ENCODE peak calls at places on chromosomes 1 and 21, in seven cellular contexts. F is osteoblast, G is A549, M is tibial nerve, L is thyroid gland, N is Peyer's patch, T is kidney. S is an unnamed sample.
A peak's percentile ranks its signal among the peaks of the same experiment; 100 is the strongest.

GRCh38 chr1:67465371-67465770 is 35.2 kb upstream of the SERBP1 start:
- DNase-seq in L (no peak), M (no peak), N (no peak), T (no peak), F (no peak), G (no peak), S (no peak)

GRCh38 chr1:64263335-64263734 is 59.9 kb downstream of the UBE2U start:
- DNase-seq in M (no peak), F (no peak), L (no peak), T (no peak), N (no peak), G (no peak), S (no peak)

GRCh38 chr1:232594018-232594502 is 35.9 kb downstream of the SIPA1L2 start:
- DNase-seq in G (no peak), L (no peak), N (no peak), M (no peak), T (no peak), F (no peak), S (no peak)

GRCh38 chr1:67840449-67840848 is 7.2 kb upstream of the GNG12 start:
- DNase-seq in L (no peak), T (no peak), G (peak; percentile 42), F (peak; percentile 81), M (no peak), N (no peak), S (no peak)

GRCh38 chr21:45236481-45236880 is 51.2 kb downstream of the POFUT2 start:
- DNase-seq in T (no peak), L (no peak), N (no peak), G (no peak), M (no peak), F (peak; percentile 5), S (no peak)

GRCh38 chr21:33110340-33110715 is 40.4 kb downstream of the OLIG1 start:
- DNase-seq in T (no peak), F (no peak), L (no peak), N (no peak), M (no peak), G (no peak), S (no peak)

GRCh38 chr1:192601145-192602048 is 25.8 kb downstream of the RGS1 start:
- DNase-seq in M (no peak), T (no peak), L (no peak), G (no peak), F (no peak), N (no peak), S (no peak)

GRCh38 chr1:62784509-62785365 is 805 bp downstream of the ATG4C start:
- DNase-seq in G (peak; percentile 10), F (peak; percentile 80), T (no peak), L (no peak), M (no peak), N (no peak), S (no peak)

GRCh38 chr1:8122160-8122476 is 96.0 kb upstream of the ERRFI1 start:
- DNase-seq in F (peak; percentile 75), G (no peak), N (no peak), M (no peak), T (no peak), L (no peak), S (no peak)

GRCh38 chr21:43012596-43012995 is 38.2 kb downstream of the PKNOX1 start:
- DNase-seq in F (no peak), T (no peak), L (no peak), N (no peak), G (no peak), M (no peak), S (no peak)

GRCh38 chr1:89998306-89998705 is 3.4 kb downstream of the ZNF326 start:
- DNase-seq in M (no peak), G (no peak), N (no peak), L (no peak), F (peak; percentile 82), T (no peak), S (no peak)

GRCh38 chr21:26115346-26115745 is 55.2 kb downstream of the APP start:
- DNase-seq in T (no peak), N (no peak), L (no peak), G (peak; percentile 22), M (no peak), F (no peak), S (no peak)

GRCh38 chr1:5992814-5993552 is 758 bp upstream of the NPHP4 start:
- DNase-seq in F (peak; percentile 92), T (peak; percentile 69), G (no peak), L (no peak), N (peak; percentile 30), M (no peak), S (no peak)

GRCh38 chr1:9438431-9439073 is 100.7 kb upstream of the SLC25A33 start:
- DNase-seq in L (peak; percentile 30), G (peak; percentile 83), T (peak; percentile 87), N (no peak), F (peak; percentile 91), M (peak; percentile 78), S (no peak)

GRCh38 chr1:245465666-245466065 is 310.9 kb downstream of the KIF26B start:
- DNase-seq in M (no peak), F (no peak), N (no peak), T (no peak), G (no peak), L (no peak), S (no peak)

GRCh38 chr1:225813250-225813964 is 3.5 kb downstream of the EPHX1 start:
- DNase-seq in L (peak; percentile 44), G (peak; percentile 96), T (peak; percentile 83), F (peak; percentile 92), N (peak; percentile 22), M (peak; percentile 73), S (no peak)

GRCh38 chr1:81387446-81387845 is 413.3 kb upstream of the ADGRL2 start:
- DNase-seq in T (no peak), N (no peak), G (no peak), M (no peak), L (no peak), F (no peak), S (no peak)

DNA sequence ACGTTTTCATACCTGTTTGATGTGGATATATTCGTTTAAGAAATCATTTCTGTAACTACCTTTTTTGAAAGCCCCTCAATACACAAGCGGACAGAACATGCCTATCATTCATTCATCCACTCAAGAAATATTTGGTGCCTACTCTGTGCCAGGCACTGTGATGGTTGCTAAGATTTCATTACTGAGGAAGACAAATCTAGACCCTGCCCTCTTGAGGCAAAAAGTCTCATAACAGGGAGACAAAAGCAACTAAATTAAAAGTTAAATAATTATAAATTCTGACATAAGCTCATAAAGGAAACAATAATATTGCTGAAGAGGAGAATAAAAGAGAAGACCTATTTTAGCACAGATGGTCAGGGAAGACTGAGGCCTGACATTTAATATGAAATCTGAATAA is 203.5 kb upstream of the ZNHIT6 start:
- DNase-seq in T (no peak), F (no peak), M (no peak), G (peak; percentile 3), N (no peak), L (no peak), S (no peak)
- TF ChIP-seq CTCF in T (no peak), F (peak; percentile 46), M (no peak), G (peak; percentile 38), N (no peak), L (no peak), S (no peak)

DNA sequence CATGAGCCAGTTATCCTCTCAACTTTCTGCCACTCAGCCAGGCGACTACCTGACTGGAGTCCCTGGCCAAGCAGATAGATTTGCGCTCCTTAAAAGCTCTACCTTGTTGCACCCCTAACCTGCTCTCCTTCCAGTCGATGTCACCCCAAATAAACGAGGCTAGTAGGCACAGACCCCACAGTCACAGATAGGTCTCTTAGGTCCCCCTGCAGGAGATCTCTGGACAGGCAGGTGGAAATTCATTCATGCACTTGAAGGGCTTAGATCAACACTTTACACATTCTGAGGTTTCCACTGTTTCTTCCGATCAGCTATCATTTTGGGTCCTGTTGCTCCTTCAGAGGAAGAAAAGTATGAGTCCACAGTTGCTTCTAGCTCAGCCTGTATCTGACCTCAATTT is 272.6 kb upstream of the FMN2 start:
- DNase-seq in M (no peak), T (no peak), F (no peak), L (no peak), G (no peak), N (no peak), S (no peak)
- TF ChIP-seq CTCF in M (no peak), T (no peak), F (no peak), L (no peak), G (peak; percentile 7), N (no peak), S (no peak)

GRCh38 chr1:11321656-11322491 is 48.9 kb downstream of the UBIAD1 start:
- DNase-seq in T (no peak), L (peak; percentile 70), N (no peak), F (peak; percentile 66), M (no peak), G (no peak), S (no peak)

GRCh38 chr1:11316701-11317100 is 43.7 kb downstream of the UBIAD1 start:
- DNase-seq in N (no peak), M (peak; percentile 6), F (peak; percentile 93), L (no peak), T (no peak), G (no peak), S (no peak)

GRCh38 chr1:11324562-11324961 is 51.6 kb downstream of the UBIAD1 start:
- DNase-seq in N (no peak), L (no peak), T (no peak), F (no peak), M (no peak), G (no peak), S (no peak)

GRCh38 chr1:11318982-11319381 is 46.0 kb downstream of the UBIAD1 start:
- DNase-seq in G (peak; percentile 31), T (no peak), M (no peak), F (peak; percentile 66), L (no peak), N (no peak), S (no peak)

GRCh38 chr1:11320153-11320936 is 47.3 kb downstream of the UBIAD1 start:
- DNase-seq in G (peak; percentile 11), N (peak; percentile 20), M (no peak), L (no peak), F (peak; percentile 78), T (no peak), S (peak; percentile 47)
- TF ChIP-seq CTCF in G (peak; percentile 39), N (peak; percentile 29), M (no peak), L (peak; percentile 22), F (peak; percentile 51), T (no peak), S (peak; percentile 68)

GRCh38 chr1:161073474-161074121 is 3.9 kb upstream of the ARHGAP30 start:
- DNase-seq in T (no peak), L (no peak), N (no peak), M (no peak), G (no peak), F (no peak), S (no peak)
- TF ChIP-seq CTCF in T (no peak), L (no peak), N (no peak), M (no peak), G (no peak), F (no peak), S (no peak)

GRCh38 chr1:105023719-105024118 is 1274.0 kb downstream of the AMY1C start:
- DNase-seq in F (no peak), N (no peak), G (no peak), M (no peak), T (no peak), L (no peak), S (no peak)

GRCh38 chr1:105027838-105028471 is 1278.3 kb downstream of the AMY1C start:
- DNase-seq in L (no peak), F (no peak), T (no peak), M (no peak), N (no peak), G (no peak), S (no peak)
- TF ChIP-seq CTCF in L (no peak), F (no peak), T (no peak), M (no peak), N (no peak), G (no peak), S (no peak)

GRCh38 chr1:236451796-236452373 is 57.8 kb downstream of the EDARADD start:
- DNase-seq in M (no peak), G (peak; percentile 46), N (no peak), L (peak; percentile 88), F (no peak), T (no peak), S (peak; percentile 40)
- TF ChIP-seq CTCF in M (no peak), G (peak; percentile 32), N (peak; percentile 37), L (peak; percentile 52), F (peak; percentile 46), T (peak; percentile 30), S (peak; percentile 65)

S was measured in natural killer cell.